ENCODE peak calls at places on chromosomes 16 and 17, in eight cellular contexts. One of them, this sample, is unnamed.

GRCh38 chr16:31134625-31135534 is 647 bp downstream of the PRSS8 start:
- DNase-seq in GM23338: peak; percentile 89
- DNase-seq in mesendoderm: peak; percentile 93
- DNase-seq in trophoblast cell: peak; percentile 46
- DNase-seq in PC-9: peak; percentile 76
- DNase-seq in neural progenitor cell: peak; percentile 80
- DNase-seq in hepatocyte: peak; percentile 80
- DNase-seq in GM23248: peak; percentile 10
- DNase-seq in this sample: peak; percentile 77

GRCh38 chr17:15398291-15398690 is 56.9 kb upstream of the TEKT3 start:
- DNase-seq in GM23338: no peak
- DNase-seq in mesendoderm: peak; percentile 78
- DNase-seq in trophoblast cell: no peak
- DNase-seq in PC-9: no peak
- DNase-seq in neural progenitor cell: no peak
- DNase-seq in hepatocyte: no peak
- DNase-seq in GM23248: peak; percentile 80
- DNase-seq in this sample: no peak

GRCh38 chr16:14475370-14476139 is 154.5 kb downstream of the PARN start:
- DNase-seq in GM23338: no peak
- DNase-seq in mesendoderm: no peak
- DNase-seq in trophoblast cell: no peak
- DNase-seq in PC-9: peak; percentile 41
- DNase-seq in neural progenitor cell: no peak
- DNase-seq in hepatocyte: peak; percentile 60
- DNase-seq in GM23248: peak; percentile 80
- DNase-seq in this sample: peak; percentile 87

GRCh38 chr17:60127068-60128064 is 22.4 kb upstream of the CA4 start:
- DNase-seq in GM23338: no peak
- DNase-seq in mesendoderm: no peak
- DNase-seq in trophoblast cell: no peak
- DNase-seq in PC-9: no peak
- DNase-seq in neural progenitor cell: no peak
- DNase-seq in hepatocyte: no peak
- DNase-seq in GM23248: no peak
- DNase-seq in this sample: peak; percentile 62

GRCh38 chr16:19851476-19851875 is 33.2 kb downstream of the GPRC5B start:
- DNase-seq in GM23338: no peak
- DNase-seq in mesendoderm: no peak
- DNase-seq in trophoblast cell: no peak
- DNase-seq in PC-9: no peak
- DNase-seq in neural progenitor cell: no peak
- DNase-seq in hepatocyte: no peak
- DNase-seq in GM23248: no peak
- DNase-seq in this sample: no peak

GRCh38 chr16:31451681-31452351 is 7.5 kb upstream of the ARMC5 start:
- DNase-seq in GM23338: peak; percentile 85
- DNase-seq in mesendoderm: peak; percentile 94
- DNase-seq in trophoblast cell: peak; percentile 48
- DNase-seq in PC-9: peak; percentile 57
- DNase-seq in neural progenitor cell: peak; percentile 79
- DNase-seq in hepatocyte: peak; percentile 89
- DNase-seq in GM23248: peak; percentile 89
- DNase-seq in this sample: peak; percentile 94

GRCh38 chr17:41160648-41161047 is at the start of gene KRTAP4-4:
- DNase-seq in GM23338: no peak
- DNase-seq in mesendoderm: no peak
- DNase-seq in trophoblast cell: no peak
- DNase-seq in PC-9: no peak
- DNase-seq in neural progenitor cell: no peak
- DNase-seq in hepatocyte: no peak
- DNase-seq in GM23248: no peak
- DNase-seq in this sample: no peak

GRCh38 chr17:55728361-55728760 is 5.7 kb upstream of the TMEM100 start:
- DNase-seq in GM23338: no peak
- DNase-seq in mesendoderm: no peak
- DNase-seq in trophoblast cell: no peak
- DNase-seq in PC-9: no peak
- DNase-seq in neural progenitor cell: no peak
- DNase-seq in hepatocyte: no peak
- DNase-seq in GM23248: no peak
- DNase-seq in this sample: no peak

GRCh38 chr17:51120357-51120738 is 320 bp downstream of the SPAG9 start:
- DNase-seq in GM23338: no peak
- DNase-seq in mesendoderm: peak; percentile 71
- DNase-seq in trophoblast cell: peak; percentile 27
- DNase-seq in PC-9: no peak
- DNase-seq in neural progenitor cell: no peak
- DNase-seq in hepatocyte: no peak
- DNase-seq in GM23248: no peak
- DNase-seq in this sample: peak; percentile 87

GRCh38 chr16:24639769-24640168 is 89.7 kb upstream of the TNRC6A start:
- DNase-seq in GM23338: no peak
- DNase-seq in mesendoderm: no peak
- DNase-seq in trophoblast cell: no peak
- DNase-seq in PC-9: no peak
- DNase-seq in neural progenitor cell: no peak
- DNase-seq in hepatocyte: no peak
- DNase-seq in GM23248: no peak
- DNase-seq in this sample: no peak

GRCh38 chr17:47615766-47616424 is 33.8 kb upstream of the KPNB1 start:
- DNase-seq in GM23338: peak; percentile 77
- DNase-seq in mesendoderm: peak; percentile 49
- DNase-seq in trophoblast cell: no peak
- DNase-seq in PC-9: no peak
- DNase-seq in neural progenitor cell: peak; percentile 69
- DNase-seq in hepatocyte: peak; percentile 71
- DNase-seq in GM23248: peak; percentile 71
- DNase-seq in this sample: peak; percentile 25

GRCh38 chr17:68319420-68320162 is 28.3 kb downstream of the ARSG start:
- DNase-seq in GM23338: no peak
- DNase-seq in mesendoderm: peak; percentile 82
- DNase-seq in trophoblast cell: no peak
- DNase-seq in PC-9: no peak
- DNase-seq in neural progenitor cell: no peak
- DNase-seq in hepatocyte: no peak
- DNase-seq in GM23248: no peak
- DNase-seq in this sample: no peak

GRCh38 chr17:49041527-49041926 is 44.3 kb downstream of the IGF2BP1 start:
- DNase-seq in GM23338: no peak
- DNase-seq in mesendoderm: no peak
- DNase-seq in trophoblast cell: no peak
- DNase-seq in PC-9: no peak
- DNase-seq in neural progenitor cell: no peak
- DNase-seq in hepatocyte: no peak
- DNase-seq in GM23248: no peak
- DNase-seq in this sample: no peak

GRCh38 chr16:79933586-79933985 is 333.0 kb upstream of the MAF start:
- DNase-seq in GM23338: no peak
- DNase-seq in mesendoderm: no peak
- DNase-seq in trophoblast cell: no peak
- DNase-seq in PC-9: no peak
- DNase-seq in neural progenitor cell: peak; percentile 9
- DNase-seq in hepatocyte: no peak
- DNase-seq in GM23248: no peak
- DNase-seq in this sample: no peak

GRCh38 chr17:83202002-83203000 is 122.9 kb downstream of the METRNL start:
- DNase-seq in GM23338: no peak
- DNase-seq in mesendoderm: no peak
- DNase-seq in trophoblast cell: no peak
- DNase-seq in PC-9: no peak
- DNase-seq in neural progenitor cell: no peak
- DNase-seq in hepatocyte: no peak
- DNase-seq in GM23248: peak; percentile 25
- DNase-seq in this sample: peak; percentile 37

GRCh38 chr16:75238853-75239371 is 12.5 kb downstream of the BCAR1 start:
- DNase-seq in GM23338: no peak
- DNase-seq in mesendoderm: no peak
- DNase-seq in trophoblast cell: no peak
- DNase-seq in PC-9: no peak
- DNase-seq in neural progenitor cell: no peak
- DNase-seq in hepatocyte: no peak
- DNase-seq in GM23248: peak; percentile 79
- DNase-seq in this sample: peak; percentile 96

GRCh38 chr17:42411905-42412679 is 11.0 kb downstream of the CAVIN1 start:
- DNase-seq in GM23338: no peak
- DNase-seq in mesendoderm: no peak
- DNase-seq in trophoblast cell: no peak
- DNase-seq in PC-9: no peak
- DNase-seq in neural progenitor cell: no peak
- DNase-seq in hepatocyte: no peak
- DNase-seq in GM23248: no peak
- DNase-seq in this sample: peak; percentile 51

GRCh38 chr17:42411321-42411820 is 11.7 kb downstream of the CAVIN1 start:
- DNase-seq in GM23338: no peak
- DNase-seq in mesendoderm: no peak
- DNase-seq in trophoblast cell: no peak
- DNase-seq in PC-9: no peak
- DNase-seq in neural progenitor cell: no peak
- DNase-seq in hepatocyte: no peak
- DNase-seq in GM23248: peak; percentile 53
- DNase-seq in this sample: no peak

GRCh38 chr17:42414782-42415409 is 8.2 kb downstream of the CAVIN1 start:
- DNase-seq in GM23338: no peak
- DNase-seq in mesendoderm: no peak
- DNase-seq in trophoblast cell: no peak
- DNase-seq in PC-9: no peak
- DNase-seq in neural progenitor cell: no peak
- DNase-seq in hepatocyte: no peak
- DNase-seq in GM23248: no peak
- DNase-seq in this sample: peak; percentile 21

GRCh38 chr17:42409467-42410351 is 13.3 kb downstream of the CAVIN1 start:
- DNase-seq in GM23338: no peak
- DNase-seq in mesendoderm: no peak
- DNase-seq in trophoblast cell: peak; percentile 62
- DNase-seq in PC-9: peak; percentile 81
- DNase-seq in neural progenitor cell: no peak
- DNase-seq in hepatocyte: peak; percentile 54
- DNase-seq in GM23248: peak; percentile 97
- DNase-seq in this sample: peak; percentile 99

DNA sequence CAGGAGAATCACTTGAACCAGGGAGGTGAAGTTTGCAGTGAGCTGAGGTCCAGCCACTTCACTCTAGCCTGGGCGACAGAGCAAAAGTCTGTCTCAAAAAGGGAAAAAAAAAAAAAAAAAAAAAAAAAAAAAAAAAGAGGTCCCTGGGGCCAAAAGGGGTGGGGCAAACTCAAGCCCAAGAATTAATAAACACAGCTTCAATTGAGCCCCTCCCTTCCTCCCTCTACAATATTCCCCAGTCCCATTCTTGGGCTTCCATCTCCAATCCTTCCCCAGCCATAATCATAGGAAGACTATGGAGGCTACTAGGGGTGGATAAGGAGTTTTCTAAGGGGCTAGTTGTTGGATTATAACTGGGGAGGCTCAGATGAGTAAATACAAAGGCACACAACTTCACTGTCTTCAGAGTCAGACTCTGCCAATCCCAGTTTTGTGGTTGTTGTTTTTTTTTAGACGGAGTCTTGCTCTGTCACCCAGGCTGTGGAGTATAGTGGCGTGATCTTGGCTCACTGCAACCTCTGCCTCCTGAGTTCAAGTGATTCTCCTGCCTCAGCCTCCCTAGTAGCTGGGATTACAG is 9.5 kb downstream of the CAVIN1 start:
- DNase-seq in GM23338: no peak
- DNase-seq in mesendoderm: no peak
- DNase-seq in trophoblast cell: no peak
- DNase-seq in PC-9: no peak
- DNase-seq in neural progenitor cell: no peak
- DNase-seq in hepatocyte: no peak
- DNase-seq in GM23248: peak; percentile 56
- DNase-seq in this sample: peak; percentile 91
- H3K79me2 ChIP-seq in GM23338: peaks cover 16% of the 10 kb centered on the region
- H3K79me2 ChIP-seq in mesendoderm: no peaks in the 10 kb centered on the region
- H3K79me2 ChIP-seq in trophoblast cell: peaks cover 2% of the 10 kb centered on the region
- H3K79me2 ChIP-seq in PC-9: peaks cover 57% of the 10 kb centered on the region
- H3K79me2 ChIP-seq in neural progenitor cell: no peaks in the 10 kb centered on the region
- H3K79me2 ChIP-seq in hepatocyte: peaks cover 25% of the 10 kb centered on the region
- H3K79me2 ChIP-seq in GM23248: peaks cover 99% of the 10 kb centered on the region
- H3K79me2 ChIP-seq in this sample: peaks cover 95% of the 10 kb centered on the region

GRCh38 chr17:80030730-80031410 is 4.8 kb downstream of the TBC1D16 start:
- DNase-seq in GM23338: no peak
- DNase-seq in mesendoderm: no peak
- DNase-seq in trophoblast cell: no peak
- DNase-seq in PC-9: peak; percentile 71
- DNase-seq in neural progenitor cell: no peak
- DNase-seq in hepatocyte: no peak
- DNase-seq in GM23248: no peak
- DNase-seq in this sample: peak; percentile 4

GRCh38 chr17:80033840-80034239 is 1.8 kb downstream of the TBC1D16 start:
- DNase-seq in GM23338: no peak
- DNase-seq in mesendoderm: no peak
- DNase-seq in trophoblast cell: no peak
- DNase-seq in PC-9: no peak
- DNase-seq in neural progenitor cell: no peak
- DNase-seq in hepatocyte: no peak
- DNase-seq in GM23248: no peak
- DNase-seq in this sample: peak; percentile 44

GRCh38 chr17:80034654-80034976 is 1.1 kb downstream of the TBC1D16 start:
- DNase-seq in GM23338: no peak
- DNase-seq in mesendoderm: no peak
- DNase-seq in trophoblast cell: no peak
- DNase-seq in PC-9: no peak
- DNase-seq in neural progenitor cell: no peak
- DNase-seq in hepatocyte: no peak
- DNase-seq in GM23248: no peak
- DNase-seq in this sample: no peak

GRCh38 chr17:80031691-80032480 is 3.8 kb downstream of the TBC1D16 start:
- DNase-seq in GM23338: no peak
- DNase-seq in mesendoderm: no peak
- DNase-seq in trophoblast cell: no peak
- DNase-seq in PC-9: no peak
- DNase-seq in neural progenitor cell: no peak
- DNase-seq in hepatocyte: no peak
- DNase-seq in GM23248: no peak
- DNase-seq in this sample: peak; percentile 52

GRCh38 chr17:80032614-80033171 is 3.0 kb downstream of the TBC1D16 start:
- DNase-seq in GM23338: no peak
- DNase-seq in mesendoderm: no peak
- DNase-seq in trophoblast cell: no peak
- DNase-seq in PC-9: no peak
- DNase-seq in neural progenitor cell: no peak
- DNase-seq in hepatocyte: no peak
- DNase-seq in GM23248: no peak
- DNase-seq in this sample: peak; percentile 11
- H3K79me2 ChIP-seq in GM23338: peaks cover 75% of the 10 kb centered on the region
- H3K79me2 ChIP-seq in mesendoderm: peaks cover 64% of the 10 kb centered on the region
- H3K79me2 ChIP-seq in trophoblast cell: peaks cover 4% of the 10 kb centered on the region
- H3K79me2 ChIP-seq in PC-9: no peaks in the 10 kb centered on the region
- H3K79me2 ChIP-seq in neural progenitor cell: peaks cover 76% of the 10 kb centered on the region
- H3K79me2 ChIP-seq in hepatocyte: peaks cover 69% of the 10 kb centered on the region
- H3K79me2 ChIP-seq in GM23248: peaks cover 56% of the 10 kb centered on the region
- H3K79me2 ChIP-seq in this sample: peaks cover 53% of the 10 kb centered on the region

GRCh38 chr16:84312783-84313382 is 18.2 kb downstream of the WFDC1 start:
- DNase-seq in GM23338: peak; percentile 93
- DNase-seq in mesendoderm: peak; percentile 62
- DNase-seq in trophoblast cell: no peak
- DNase-seq in PC-9: peak; percentile 62
- DNase-seq in neural progenitor cell: peak; percentile 66
- DNase-seq in hepatocyte: peak; percentile 58
- DNase-seq in GM23248: no peak
- DNase-seq in this sample: no peak
- H3K79me2 ChIP-seq in GM23338: no peaks in the 10 kb centered on the region
- H3K79me2 ChIP-seq in mesendoderm: no peaks in the 10 kb centered on the region
- H3K79me2 ChIP-seq in trophoblast cell: no peaks in the 10 kb centered on the region
- H3K79me2 ChIP-seq in PC-9: no peaks in the 10 kb centered on the region
- H3K79me2 ChIP-seq in neural progenitor cell: no peaks in the 10 kb centered on the region
- H3K79me2 ChIP-seq in hepatocyte: no peaks in the 10 kb centered on the region
- H3K79me2 ChIP-seq in GM23248: no peaks in the 10 kb centered on the region
- H3K79me2 ChIP-seq in this sample: no peaks in the 10 kb centered on the region

GRCh38 chr16:72786606-72787005 is 261.3 kb downstream of the ZFHX3 start:
- DNase-seq in GM23338: peak; percentile 22
- DNase-seq in mesendoderm: no peak
- DNase-seq in trophoblast cell: no peak
- DNase-seq in PC-9: no peak
- DNase-seq in neural progenitor cell: peak; percentile 34
- DNase-seq in hepatocyte: no peak
- DNase-seq in GM23248: no peak
- DNase-seq in this sample: peak; percentile 15
- H3K79me2 ChIP-seq in GM23338: no peaks in the 10 kb centered on the region
- H3K79me2 ChIP-seq in mesendoderm: no peaks in the 10 kb centered on the region
- H3K79me2 ChIP-seq in trophoblast cell: no peaks in the 10 kb centered on the region
- H3K79me2 ChIP-seq in PC-9: no peaks in the 10 kb centered on the region
- H3K79me2 ChIP-seq in neural progenitor cell: no peaks in the 10 kb centered on the region
- H3K79me2 ChIP-seq in hepatocyte: peaks cover 6% of the 10 kb centered on the region
- H3K79me2 ChIP-seq in GM23248: no peaks in the 10 kb centered on the region
- H3K79me2 ChIP-seq in this sample: peaks cover 35% of the 10 kb centered on the region

This sample was measured in osteoblast.